ENCODE peak calls at places on chromosomes 4 and X, in seven cellular contexts. Z is CD4-positive, alpha-beta memory T cell; F is colonic mucosa; Y is mammary epithelial cell; O is right atrium auricular region; S is thoracic aorta; M is Peyer's patch. V is an unnamed sample.

GRCh38 chr4:142408003-142408441 is 438.1 kb downstream of the INPP4B start:
- DNase-seq in M (no peak), Y (peak; percentile 96), F (no peak), S (no peak), Z (no peak), O (no peak), V (no peak)

GRCh38 chr4:166903408-166903807 is 330.9 kb downstream of the SPOCK3 start:
- DNase-seq in S (no peak), F (no peak), Y (no peak), M (no peak), O (no peak), Z (no peak), V (no peak)

GRCh38 chr4:52748432-52748831 is 2.8 kb downstream of the ERVMER34-1 start:
- DNase-seq in O (no peak), F (no peak), Z (no peak), M (no peak), Y (no peak), S (no peak), V (no peak)

GRCh38 chrX:103356897-103357296 is 591 bp downstream of the TCEAL9 start:
- DNase-seq in Z (no peak), O (no peak), F (peak; percentile 50), Y (no peak), S (no peak), M (no peak), V (no peak)

GRCh38 chr4:60611762-60612496 is 588.2 kb upstream of the ADGRL3 start:
- DNase-seq in S (no peak), Y (peak; percentile 95), O (no peak), Z (no peak), F (no peak), M (no peak), V (no peak)

GRCh38 chrX:154374361-154375155 is at the start of gene FLNA:
- DNase-seq in O (no peak), Z (no peak), Y (no peak), F (no peak), M (no peak), S (no peak), V (peak; percentile 65)

GRCh38 chrX:120250522-120251271 is at the start of gene ZBTB33:
- DNase-seq in Z (peak; percentile 86), M (peak; percentile 87), Y (peak; percentile 91), S (peak; percentile 67), F (peak; percentile 90), O (peak; percentile 86), V (peak; percentile 93)

GRCh38 chrX:103640401-103641155 is 11.8 kb downstream of the TCEAL1 start:
- DNase-seq in Y (peak; percentile 33), F (no peak), M (no peak), Z (no peak), S (no peak), O (no peak), V (no peak)

GRCh38 chrX:20217279-20217678 is 49.4 kb downstream of the RPS6KA3 start:
- DNase-seq in F (no peak), Z (peak; percentile 19), Y (peak; percentile 51), S (no peak), M (no peak), O (no peak), V (no peak)

GRCh38 chr4:78776729-78777555 is 792 bp downstream of the BMP2K start:
- DNase-seq in S (no peak), M (peak; percentile 67), F (peak; percentile 62), Y (peak; percentile 80), Z (peak; percentile 52), O (peak; percentile 74), V (peak; percentile 60)

GRCh38 chr4:184475096-184475461 is 729 bp upstream of the IRF2 start:
- DNase-seq in Z (no peak), S (peak; percentile 42), Y (peak; percentile 51), F (peak; percentile 58), O (peak; percentile 78), M (peak; percentile 67), V (no peak)

GRCh38 chr4:526189-526909 is 27.3 kb downstream of the PIGG start:
- DNase-seq in Y (no peak), F (no peak), Z (no peak), M (no peak), S (no peak), O (no peak), V (no peak)

GRCh38 chr4:528835-529234 is 29.8 kb downstream of the PIGG start:
- DNase-seq in M (no peak), O (no peak), Z (no peak), Y (no peak), S (no peak), F (no peak), V (no peak)

GRCh38 chr4:528296-528695 is 29.3 kb downstream of the PIGG start:
- DNase-seq in O (no peak), F (no peak), Y (no peak), Z (no peak), M (no peak), S (no peak), V (no peak)

GRCh38 chr4:525660-526059 is 26.6 kb downstream of the PIGG start:
- DNase-seq in O (no peak), M (no peak), Z (no peak), S (no peak), F (no peak), Y (no peak), V (no peak)

DNA sequence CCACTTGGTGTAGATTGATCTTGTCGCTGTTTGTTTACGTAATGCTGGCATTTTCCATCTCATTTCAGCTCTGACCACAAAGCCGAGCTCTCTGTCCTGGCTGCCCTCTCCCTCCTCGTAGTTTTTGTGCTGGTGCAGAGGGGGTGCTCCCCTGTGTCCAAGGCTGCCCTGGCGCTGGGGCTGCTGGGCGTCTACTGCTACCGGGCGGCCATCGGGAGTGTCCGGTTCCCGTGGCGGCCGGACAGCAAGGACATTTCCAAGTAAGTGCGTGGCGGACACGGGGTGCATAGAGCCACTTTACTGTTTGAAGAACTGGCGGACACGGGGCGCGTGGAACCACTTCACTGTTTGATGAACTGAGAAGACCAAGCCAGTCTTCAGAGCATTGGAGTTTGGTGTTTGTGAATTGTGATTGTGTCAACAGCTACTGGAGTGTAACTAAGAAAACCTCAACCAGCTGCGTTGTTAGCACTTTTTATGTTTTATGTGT is 28.0 kb downstream of the PIGG start:
- DNase-seq in S (no peak), M (no peak), Y (no peak), O (no peak), F (no peak), Z (no peak), V (no peak)
- H3K36me3 ChIP-seq in S (peaks cover 46% of the 10 kb centered on the region), M (no peaks in the 10 kb centered on the region), Y (peaks cover 19% of the 10 kb centered on the region), O (peaks cover 78% of the 10 kb centered on the region), F (no peaks in the 10 kb centered on the region), Z (peaks cover 35% of the 10 kb centered on the region), V (peaks cover 38% of the 10 kb centered on the region)

DNA sequence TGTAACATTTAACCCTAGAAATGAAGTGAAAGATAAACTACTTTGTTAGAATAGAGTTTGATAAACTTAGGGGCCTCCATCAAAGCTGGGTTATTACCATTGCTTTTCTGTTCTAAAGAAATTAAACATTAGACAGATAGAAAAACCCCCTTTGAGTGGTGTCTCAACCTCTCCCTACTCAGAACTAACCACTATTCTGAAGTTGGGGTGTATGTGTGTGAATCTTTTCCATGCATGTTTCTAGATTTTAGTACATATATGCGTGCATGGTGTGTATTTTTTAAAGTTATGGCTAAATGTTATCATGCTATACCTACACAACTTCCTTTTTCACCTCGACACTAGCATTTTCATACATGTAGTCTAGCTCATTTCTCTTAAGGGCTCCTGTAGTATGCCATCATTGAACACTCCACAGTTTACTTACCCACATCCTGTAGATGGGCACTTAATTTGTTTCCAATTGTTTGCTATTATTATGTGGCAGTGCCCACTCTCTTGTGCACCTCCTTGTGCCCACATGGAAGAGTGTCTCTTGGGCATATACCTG is 25.7 kb downstream of the GEMIN8 start:
- DNase-seq in F (no peak), Z (no peak), S (no peak), M (no peak), Y (no peak), O (no peak), V (no peak)
- H3K36me3 ChIP-seq in F (no peaks in the 10 kb centered on the region), Z (no peaks in the 10 kb centered on the region), S (no peaks in the 10 kb centered on the region), M (no peaks in the 10 kb centered on the region), Y (no peaks in the 10 kb centered on the region), O (peaks cover 14% of the 10 kb centered on the region), V (peaks cover 2% of the 10 kb centered on the region)

DNA sequence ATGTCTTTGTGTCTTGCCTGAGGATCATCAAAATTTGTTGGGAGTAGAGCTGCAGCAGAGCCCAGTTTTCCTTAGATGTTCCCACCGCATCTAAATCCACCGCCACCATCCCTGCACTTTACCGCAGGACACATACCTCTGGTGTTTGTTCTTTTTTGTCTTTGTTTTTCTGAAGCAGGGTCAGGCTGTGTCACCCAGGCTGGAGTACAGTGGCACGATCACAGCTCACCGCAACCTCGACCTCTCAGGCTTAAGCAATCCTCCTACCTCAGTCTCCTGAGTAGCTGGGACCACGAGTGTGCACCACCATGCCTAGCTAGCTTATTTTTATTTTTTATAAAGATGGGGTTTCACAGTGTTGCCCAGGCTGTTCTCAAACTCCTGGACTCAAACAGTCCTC is 4.6 kb downstream of the ENOPH1 start:
- DNase-seq in Y (no peak), Z (no peak), M (no peak), O (no peak), F (no peak), S (no peak), V (no peak)
- H3K36me3 ChIP-seq in Y (peaks cover 2% of the 10 kb centered on the region), Z (peaks cover 3% of the 10 kb centered on the region), M (no peaks in the 10 kb centered on the region), O (no peaks in the 10 kb centered on the region), F (no peaks in the 10 kb centered on the region), S (no peaks in the 10 kb centered on the region), V (peaks cover 2% of the 10 kb centered on the region)

GRCh38 chrX:150913511-150913910 is 15.0 kb upstream of the CD99L2 start:
- DNase-seq in S (no peak), O (no peak), Y (no peak), F (no peak), M (no peak), Z (no peak), V (no peak)

GRCh38 chrX:150919401-150919800 is 20.9 kb upstream of the CD99L2 start:
- DNase-seq in F (no peak), S (no peak), O (no peak), M (no peak), Z (no peak), Y (no peak), V (no peak)
- H3K36me3 ChIP-seq in F (no peaks in the 10 kb centered on the region), S (no peaks in the 10 kb centered on the region), O (no peaks in the 10 kb centered on the region), M (no peaks in the 10 kb centered on the region), Z (no peaks in the 10 kb centered on the region), Y (no peaks in the 10 kb centered on the region), V (no peaks in the 10 kb centered on the region)

GRCh38 chr4:159632031-159632430 is 529.2 kb downstream of the RAPGEF2 start:
- DNase-seq in S (no peak), Y (no peak), M (no peak), Z (no peak), O (no peak), F (no peak), V (no peak)
- H3K36me3 ChIP-seq in S (no peaks in the 10 kb centered on the region), Y (no peaks in the 10 kb centered on the region), M (no peaks in the 10 kb centered on the region), Z (no peaks in the 10 kb centered on the region), O (no peaks in the 10 kb centered on the region), F (no peaks in the 10 kb centered on the region), V (no peaks in the 10 kb centered on the region)

GRCh38 chr4:37627263-37627662 is 58.9 kb downstream of the RELL1 start:
- DNase-seq in O (no peak), F (no peak), Y (no peak), S (no peak), M (no peak), Z (no peak), V (no peak)
- H3K36me3 ChIP-seq in O (peaks cover 6% of the 10 kb centered on the region), F (peaks cover 5% of the 10 kb centered on the region), Y (no peaks in the 10 kb centered on the region), S (no peaks in the 10 kb centered on the region), M (no peaks in the 10 kb centered on the region), Z (peaks cover 5% of the 10 kb centered on the region), V (peaks cover 5% of the 10 kb centered on the region)

GRCh38 chr4:3513807-3514206 is 18.4 kb downstream of the LRPAP1 start:
- DNase-seq in Z (no peak), Y (no peak), M (no peak), F (no peak), O (no peak), S (no peak), V (no peak)
- H3K36me3 ChIP-seq in Z (peaks cover 45% of the 10 kb centered on the region), Y (peaks cover 19% of the 10 kb centered on the region), M (no peaks in the 10 kb centered on the region), F (peaks cover 31% of the 10 kb centered on the region), O (peaks cover 94% of the 10 kb centered on the region), S (peaks cover 77% of the 10 kb centered on the region), V (peaks cover 42% of the 10 kb centered on the region)

GRCh38 chrX:47222776-47223350 is 4.4 kb downstream of the CDK16 start:
- DNase-seq in Z (no peak), O (no peak), M (no peak), S (no peak), Y (no peak), F (no peak), V (no peak)
- H3K36me3 ChIP-seq in Z (peaks cover 41% of the 10 kb centered on the region), O (peaks cover 44% of the 10 kb centered on the region), M (no peaks in the 10 kb centered on the region), S (peaks cover 24% of the 10 kb centered on the region), Y (peaks cover 17% of the 10 kb centered on the region), F (no peaks in the 10 kb centered on the region), V (peaks cover 15% of the 10 kb centered on the region)